ENCODE peak calls at places on chromosomes 13 and 19, in eight cellular contexts. B, M, O, C, E, F, G and K are unnamed samples.

GRCh38 chr19:3061214-3062161 is 807 bp downstream of the TLE5 start:
- DNase-seq in B (no peak), C (peak), M (peak), F (no peak), O (peak), E (peak), G (peak), K (no peak)

GRCh38 chr13:27024781-27025492 is 146.7 kb downstream of the USP12 start:
- DNase-seq in O (no peak), M (no peak), G (no peak), B (no peak), F (no peak), E (no peak), C (no peak), K (no peak)

GRCh38 chr19:33904681-33905080 is 108.0 kb downstream of the KCTD15 start:
- DNase-seq in E (no peak), B (no peak), M (no peak), O (no peak), C (no peak), G (no peak), F (no peak), K (no peak)

GRCh38 chr13:99056381-99057014 is 78.6 kb upstream of the DOCK9 start:
- DNase-seq in M (no peak), F (no peak), C (no peak), G (no peak), B (no peak), E (no peak), O (no peak), K (no peak)

GRCh38 chr13:108322206-108322824 is 52.8 kb downstream of the TNFSF13B start:
- DNase-seq in F (peak), G (no peak), O (no peak), M (no peak), B (peak), C (no peak), E (no peak), K (no peak)

GRCh38 chr19:49422407-49423277 is 599 bp downstream of the PTH2 start:
- DNase-seq in O (no peak), G (no peak), F (no peak), B (no peak), M (peak), C (no peak), E (no peak), K (peak)

GRCh38 chr19:51131780-51132680 is 7.3 kb downstream of the SIGLEC9 start:
- DNase-seq in C (no peak), E (peak), M (no peak), F (no peak), G (no peak), O (peak), B (peak), K (no peak)

GRCh38 chr19:7257148-7258041 is 36.8 kb downstream of the INSR start:
- DNase-seq in G (no peak), O (peak), E (no peak), C (no peak), B (no peak), M (no peak), F (no peak), K (no peak)

GRCh38 chr19:48780684-48781391 is 25.5 kb downstream of the FGF21 start:
- DNase-seq in E (no peak), M (no peak), G (no peak), F (no peak), C (no peak), B (no peak), O (peak), K (no peak)

GRCh38 chr13:41751277-41751676 is 209.6 kb downstream of the VWA8 start:
- DNase-seq in C (no peak), B (no peak), O (no peak), F (peak), G (no peak), M (no peak), E (no peak), K (no peak)

GRCh38 chr19:40267601-40267997 is 17.5 kb downstream of the AKT2 start:
- DNase-seq in G (no peak), M (no peak), C (no peak), F (no peak), E (no peak), O (no peak), B (no peak), K (no peak)

GRCh38 chr13:22220186-22221160 is 549.6 kb downstream of the FGF9 start:
- DNase-seq in G (no peak), E (no peak), M (no peak), B (no peak), F (no peak), O (peak), C (no peak), K (no peak)

GRCh38 chr13:112744306-112745021 is 54.6 kb downstream of the ATP11A start:
- DNase-seq in B (no peak), G (no peak), M (no peak), E (no peak), O (no peak), C (no peak), F (peak), K (no peak)

GRCh38 chr13:114045113-114045735 is 71.3 kb upstream of the C13orf46 start:
- DNase-seq in F (no peak), B (no peak), O (no peak), M (no peak), G (no peak), C (no peak), E (no peak), K (no peak)

GRCh38 chr19:13859361-13859880 is 17.5 kb upstream of the NANOS3 start:
- DNase-seq in O (no peak), M (no peak), E (no peak), F (no peak), G (no peak), B (peak), C (no peak), K (no peak)

GRCh38 chr19:31715249-31715944 is 366.2 kb upstream of the TSHZ3 start:
- DNase-seq in O (no peak), C (no peak), E (no peak), F (peak), G (no peak), M (no peak), B (no peak), K (no peak)

GRCh38 chr19:8922591-8922990 is 87.6 kb downstream of the MUC16 start:
- DNase-seq in G (no peak), E (no peak), M (no peak), B (no peak), O (no peak), C (no peak), F (no peak), K (no peak)

GRCh38 chr13:48909088-48909389 is 66.7 kb upstream of the FNDC3A start:
- DNase-seq in G (no peak), O (no peak), C (no peak), E (no peak), M (no peak), B (no peak), F (no peak), K (no peak)

GRCh38 chr19:10093295-10094186 is 7.4 kb downstream of the SHFL start:
- DNase-seq in E (no peak), O (peak), G (no peak), C (no peak), F (no peak), B (no peak), M (no peak), K (no peak)

GRCh38 chr13:35285677-35286076 is 190.8 kb downstream of the MAB21L1 start:
- DNase-seq in O (no peak), M (no peak), G (no peak), F (no peak), C (no peak), E (no peak), B (no peak), K (no peak)

GRCh38 chr13:36673838-36674326 is at the start of gene SERTM1:
- DNase-seq in E (no peak), C (no peak), M (no peak), F (no peak), B (peak), G (no peak), O (no peak), K (no peak)

GRCh38 chr19:30691767-30692516 is 319.8 kb downstream of the ZNF536 start:
- DNase-seq in G (no peak), B (peak), M (no peak), C (no peak), F (no peak), E (no peak), O (no peak), K (no peak)

GRCh38 chr13:29065142-29065541 is 245.0 kb downstream of the MTUS2 start:
- DNase-seq in C (no peak), B (no peak), E (no peak), F (no peak), G (no peak), M (no peak), O (no peak), K (no peak)

GRCh38 chr19:10111405-10111811 is at the start of gene P2RY11:
- DNase-seq in O (peak), C (no peak), G (no peak), E (peak), F (no peak), M (peak), B (no peak), K (no peak)

GRCh38 chr19:38669532-38669931 is 22.1 kb downstream of the ACTN4 start:
- DNase-seq in E (no peak), O (no peak), F (no peak), C (no peak), B (no peak), G (peak), M (no peak), K (no peak)

GRCh38 chr13:110555601-110556223 is 5.8 kb downstream of the RAB20 start:
- DNase-seq in F (no peak), C (no peak), B (no peak), M (no peak), G (no peak), O (no peak), E (no peak), K (peak)

GRCh38 chr19:30752201-30752600 is 380.0 kb downstream of the ZNF536 start:
- DNase-seq in E (no peak), C (no peak), F (no peak), B (no peak), M (no peak), G (no peak), O (no peak), K (no peak)

GRCh38 chr19:34171539-34171876 is 796 bp upstream of the LSM14A start:
- DNase-seq in G (no peak), E (peak), B (no peak), F (peak), C (no peak), O (no peak), M (no peak), K (no peak)

GRCh38 chr19:45076851-45077730 is 813 bp upstream of the ZNF296 start:
- DNase-seq in B (no peak), O (no peak), F (no peak), M (no peak), C (no peak), G (no peak), E (no peak), K (no peak)

GRCh38 chr19:15129856-15130580 is 22.8 kb downstream of the SYDE1 start:
- DNase-seq in G (no peak), O (no peak), M (no peak), C (no peak), B (no peak), E (peak), F (no peak), K (no peak)

GRCh38 chr13:110485604-110486003 is 75.9 kb downstream of the RAB20 start:
- DNase-seq in E (no peak), F (no peak), C (no peak), O (no peak), B (no peak), M (no peak), G (no peak), K (no peak)

GRCh38 chr13:65063753-65064152 is 2166.4 kb downstream of the PCDH9 start:
- DNase-seq in G (no peak), F (no peak), O (no peak), C (no peak), B (no peak), E (no peak), M (no peak), K (peak)

GRCh38 chr19:38506723-38507550 is 73.4 kb downstream of the RYR1 start:
- DNase-seq in F (peak), B (no peak), C (peak), M (peak), O (peak), G (peak), E (peak), K (peak)

GRCh38 chr19:43638991-43639494 is 607 bp downstream of the CADM4 start:
- DNase-seq in E (no peak), C (no peak), B (no peak), G (no peak), M (no peak), O (no peak), F (no peak), K (no peak)

GRCh38 chr13:43464578-43465264 is 322.1 kb downstream of the ENOX1 start:
- DNase-seq in E (no peak), C (no peak), F (no peak), G (no peak), B (no peak), M (no peak), O (no peak), K (no peak)

GRCh38 chr19:40549007-40549708 is 27.5 kb upstream of the SHKBP1 start:
- DNase-seq in O (peak), C (peak), M (peak), G (peak), F (no peak), B (peak), E (peak), K (peak)